ENCODE peak calls at places on chromosomes 5 and 9, in six cellular contexts. S is A549; G is testis; W is effector memory CD4-positive, alpha-beta T cell; Y is GM23248; U is IMR-90. F is an unnamed sample.

GRCh38 chr5:143471041-143471509 is 67.6 kb upstream of the NR3C1 start:
- DNase-seq in G (no peak), S (peak; percentile 28), U (peak; percentile 90), W (no peak), Y (peak; percentile 82), F (no peak)

GRCh38 chr5:149435015-149435376 is 55.9 kb upstream of the IL17B start:
- DNase-seq in G (no peak), U (no peak), W (no peak), S (no peak), Y (no peak), F (no peak)

GRCh38 chr9:106697799-106698591 is 165.0 kb upstream of the ZNF462 start:
- DNase-seq in W (no peak), S (no peak), Y (peak; percentile 87), U (peak; percentile 46), G (peak; percentile 73), F (no peak)

GRCh38 chr9:72029986-72030385 is 30.4 kb downstream of the C9orf57 start:
- DNase-seq in G (no peak), Y (no peak), S (no peak), U (no peak), W (no peak), F (no peak)

GRCh38 chr5:104363567-104363966 is 801.0 kb upstream of the NUDT12 start:
- DNase-seq in G (no peak), Y (no peak), W (no peak), U (no peak), S (no peak), F (no peak)

GRCh38 chr5:159902444-159903121 is 13.7 kb upstream of the ADRA1B start:
- DNase-seq in W (no peak), G (no peak), S (peak; percentile 96), Y (peak; percentile 48), U (peak; percentile 46), F (no peak)

GRCh38 chr9:124800306-124801259 is 23.6 kb downstream of the OLFML2A start:
- DNase-seq in G (peak; percentile 37), S (no peak), U (peak; percentile 47), Y (peak; percentile 56), W (no peak), F (no peak)

GRCh38 chr5:40652441-40653220 is 27.1 kb upstream of the PTGER4 start:
- DNase-seq in G (no peak), U (no peak), W (no peak), S (no peak), Y (no peak), F (no peak)

GRCh38 chr5:111859533-111860270 is 102.7 kb upstream of the NREP start:
- DNase-seq in Y (peak; percentile 86), U (peak; percentile 91), S (no peak), G (no peak), W (no peak), F (no peak)

GRCh38 chr5:59959330-59959729 is 65.8 kb upstream of the PDE4D start:
- DNase-seq in G (no peak), Y (no peak), U (no peak), S (no peak), W (no peak), F (no peak)

GRCh38 chr5:164600166-164600715 is 1094.8 kb downstream of the MAT2B start:
- DNase-seq in G (no peak), U (peak; percentile 86), W (no peak), Y (no peak), S (no peak), F (no peak)

GRCh38 chr5:93022770-93023169 is 558.2 kb downstream of the NR2F1-AS1 start:
- DNase-seq in W (no peak), U (peak; percentile 54), G (no peak), S (peak; percentile 4), Y (no peak), F (no peak)

GRCh38 chr5:73812962-73813588 is 187.1 kb downstream of the ARHGEF28 start:
- DNase-seq in Y (no peak), W (no peak), S (peak; percentile 66), U (no peak), G (no peak), F (no peak)

GRCh38 chr5:14779975-14780374 is 91.6 kb downstream of the ANKH start:
- DNase-seq in W (no peak), U (no peak), S (no peak), Y (no peak), G (no peak), F (no peak)

GRCh38 chr5:106367281-106367680 is 1303.5 kb downstream of the EFNA5 start:
- DNase-seq in U (no peak), W (no peak), Y (no peak), S (no peak), G (no peak), F (no peak)

GRCh38 chr9:14423816-14424261 is 109.9 kb upstream of the NFIB start:
- DNase-seq in Y (peak; percentile 44), W (no peak), U (peak; percentile 77), G (no peak), S (no peak), F (no peak)

GRCh38 chr5:1343931-1344901 is 683 bp downstream of the CLPTM1L start:
- DNase-seq in U (peak; percentile 12), W (no peak), S (no peak), G (no peak), Y (peak; percentile 67), F (peak; percentile 35)

GRCh38 chr5:40570408-40571129 is 109.1 kb upstream of the PTGER4 start:
- DNase-seq in U (peak; percentile 90), W (no peak), Y (peak; percentile 85), G (no peak), S (peak; percentile 43), F (no peak)

GRCh38 chr9:84293001-84293798 is 47.4 kb downstream of the SLC28A3 start:
- DNase-seq in U (no peak), Y (no peak), W (no peak), S (no peak), G (no peak), F (peak; percentile 22)

GRCh38 chr5:141524604-141525597 is 36.0 kb downstream of the PCDHGC5 start:
- DNase-seq in G (peak; percentile 92), Y (peak; percentile 100), S (peak; percentile 89), U (peak; percentile 97), W (peak; percentile 46), F (peak; percentile 43)

GRCh38 chr5:173891367-173891766 is 3.2 kb downstream of the CPEB4 start:
- DNase-seq in G (no peak), U (no peak), S (no peak), Y (no peak), W (no peak), F (no peak)
- H3K4me3 ChIP-seq in G (peak overlapping the region; percentile 31), U (peak overlapping the region; percentile 43), S (peak overlapping the region; percentile 83), Y (peak overlapping the region; percentile 100), W (no peak overlapping the region), F (peak overlapping the region; percentile 8)

GRCh38 chr5:56349461-56349860 is 116.3 kb upstream of the ANKRD55 start:
- DNase-seq in Y (no peak), U (no peak), G (no peak), S (no peak), W (no peak), F (no peak)
- H3K27ac ChIP-seq in Y (no peak overlapping the region), U (no peak overlapping the region), G (no peak overlapping the region), S (peak overlapping the region; percentile 83), W (no peak overlapping the region), F (no peak overlapping the region)

GRCh38 chr5:3597727-3598082 is 2.1 kb downstream of the IRX1 start:
- DNase-seq in U (no peak), Y (peak; percentile 58), W (no peak), S (no peak), G (no peak), F (no peak)
- H3K9me3 ChIP-seq in U (no peaks in the 10 kb centered on the region), Y (no peaks in the 10 kb centered on the region), W (no peaks in the 10 kb centered on the region), S (no peaks in the 10 kb centered on the region), G (no peaks in the 10 kb centered on the region), F (no peaks in the 10 kb centered on the region)

DNA sequence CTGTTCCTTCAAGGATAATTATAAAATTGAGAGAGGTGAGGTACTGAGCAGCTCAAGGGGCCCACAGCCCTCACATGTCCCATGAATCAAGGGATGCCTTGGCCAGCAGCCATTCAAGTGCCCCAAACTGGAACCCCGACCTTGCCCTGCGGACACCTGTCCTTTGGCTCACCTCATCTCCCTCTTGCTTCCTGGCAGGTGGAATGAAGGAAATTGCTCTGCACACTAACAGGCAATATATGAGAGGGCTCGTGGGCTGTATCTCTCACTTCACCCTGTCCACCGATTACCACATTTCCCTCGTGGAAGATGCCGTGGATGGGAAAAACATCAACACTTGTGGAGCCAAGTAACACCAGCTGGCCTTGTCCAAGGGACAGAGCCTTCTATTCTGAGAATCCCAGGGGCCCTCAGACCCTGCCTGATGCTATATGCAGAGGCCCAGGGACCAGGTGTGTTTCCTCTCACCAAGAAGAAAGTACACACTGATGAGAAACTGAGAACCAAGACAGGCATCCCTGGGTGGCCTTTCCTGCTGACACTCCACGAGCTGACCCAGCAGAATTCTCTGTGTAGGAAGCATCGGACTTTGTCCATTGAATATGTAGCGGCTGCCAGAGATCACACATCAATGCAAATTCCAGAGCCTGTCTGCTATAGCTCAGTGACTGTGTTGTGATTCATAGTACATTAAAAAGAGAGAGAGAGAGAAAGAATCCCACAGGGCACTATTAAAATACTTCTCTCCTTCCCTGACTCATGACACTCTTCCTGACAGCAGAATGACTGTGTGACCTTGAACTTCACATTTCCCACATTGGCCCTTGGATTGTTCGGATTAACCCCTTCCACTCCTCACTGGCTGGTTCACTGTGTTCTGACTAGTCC is 92.6 kb downstream of the LIFR start:
- DNase-seq in W (no peak), Y (peak; percentile 97), G (peak; percentile 57), S (peak; percentile 82), U (peak; percentile 93), F (no peak)
- H3K4me3 ChIP-seq in W (no peak overlapping the region), Y (no peak overlapping the region), G (no peak overlapping the region), S (no peak overlapping the region), U (no peak overlapping the region), F (no peak overlapping the region)